ENCODE peak calls at places on chromosomes 2 and 18, in four cellular contexts. J, R, Q and Y are unnamed samples.
A peak's percentile ranks its signal among the peaks of the same experiment; 100 is the strongest.

GRCh38 chr2:230869691-230870543 is 5.2 kb downstream of the ITM2C start:
- DNase-seq in Q (no peak), R (no peak), J (no peak), Y (no peak)

GRCh38 chr18:73777356-73778051 is 370.1 kb downstream of the FBXO15 start:
- DNase-seq in R (no peak), Q (no peak), J (no peak), Y (no peak)

GRCh38 chr2:109353806-109354745 is 225.1 kb downstream of the SH3RF3 start:
- DNase-seq in R (no peak), J (no peak), Q (no peak), Y (no peak)

GRCh38 chr2:95382128-95382645 is 20.3 kb upstream of the FAHD2A start:
- DNase-seq in Q (no peak), R (no peak), J (no peak), Y (peak; percentile 63)

GRCh38 chr2:180761224-180761623 is 219.2 kb upstream of the UBE2E3 start:
- DNase-seq in J (no peak), R (no peak), Q (no peak), Y (no peak)

GRCh38 chr2:234880551-234881211 is 71.1 kb upstream of the SH3BP4 start:
- DNase-seq in R (no peak), J (no peak), Q (no peak), Y (no peak)

GRCh38 chr2:225556461-225556860 is 157.0 kb downstream of the NYAP2 start:
- DNase-seq in J (no peak), R (no peak), Q (no peak), Y (no peak)

GRCh38 chr2:231683292-231683898 is 24.9 kb upstream of the PTMA start:
- DNase-seq in Q (no peak), J (no peak), R (no peak), Y (no peak)

GRCh38 chr2:229642371-229642770 is 72.0 kb downstream of the DNER start:
- DNase-seq in J (no peak), R (no peak), Q (no peak), Y (no peak)

GRCh38 chr2:214310319-214310718 is 100.5 kb upstream of the VWC2L start:
- DNase-seq in J (no peak), Q (no peak), R (no peak), Y (no peak)

GRCh38 chr2:10400978-10401951 is 46.9 kb downstream of the ODC1 start:
- DNase-seq in R (no peak), J (no peak), Q (no peak), Y (no peak)

GRCh38 chr2:241680827-241681599 is 5.6 kb downstream of the DTYMK start:
- DNase-seq in J (no peak), R (no peak), Q (no peak), Y (no peak)

GRCh38 chr2:215784371-215784783 is 229.0 kb downstream of the MREG start:
- DNase-seq in R (no peak), Q (no peak), J (no peak), Y (no peak)

GRCh38 chr2:62150597-62151305 is 45.2 kb upstream of the B3GNT2 start:
- DNase-seq in Q (no peak), J (no peak), R (no peak), Y (no peak)

GRCh38 chr18:33616556-33616955 is 38.5 kb downstream of the ASXL3 start:
- DNase-seq in R (no peak), Q (no peak), J (no peak), Y (no peak)

GRCh38 chr2:217393585-217394032 is 533.7 kb upstream of the TNP1 start:
- DNase-seq in J (no peak), Q (no peak), R (no peak), Y (no peak)

GRCh38 chr2:177622516-177622915 is 229.9 kb downstream of the AGPS start:
- DNase-seq in J (no peak), Q (no peak), R (no peak), Y (no peak)
- TF ChIP-seq CTCF in J (no peak), Q (no peak), R (no peak), Y (no peak)

DNA sequence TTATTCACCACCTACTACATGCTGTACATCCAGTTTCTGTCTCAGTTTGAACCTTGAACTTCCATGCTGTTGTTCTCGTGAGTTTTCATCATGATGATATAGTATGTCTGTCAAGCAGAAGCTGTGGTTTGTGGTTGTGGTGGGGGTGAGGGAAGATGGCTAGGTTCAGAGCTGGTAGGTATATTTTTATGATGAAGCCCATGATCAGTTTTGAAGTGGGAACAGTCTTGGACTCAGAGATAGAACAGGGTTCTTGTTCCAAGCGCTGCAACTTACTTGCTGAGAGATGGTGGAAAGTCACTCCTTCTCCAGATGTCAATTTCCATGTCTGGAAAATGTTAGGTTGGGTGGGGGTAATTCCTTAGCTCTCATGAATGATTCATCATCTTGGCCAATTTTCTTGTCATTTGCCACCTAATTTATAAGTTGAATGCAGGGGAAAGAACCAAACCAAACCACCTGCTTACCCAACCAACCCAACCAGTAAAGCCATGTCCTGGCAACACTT is 21.6 kb downstream of the PMAIP1 start:
- DNase-seq in J (no peak), Q (peak; percentile 13), R (no peak), Y (no peak)
- H3K4me1 ChIP-seq in J (peaks cover 68% of the 10 kb centered on the region), Q (peaks cover 4% of the 10 kb centered on the region), R (peaks cover 11% of the 10 kb centered on the region), Y (peaks cover 2% of the 10 kb centered on the region)

GRCh38 chr2:16722677-16723076 is 57.0 kb upstream of the CYRIA start:
- DNase-seq in Q (no peak), J (no peak), R (no peak), Y (no peak)
- TF ChIP-seq CTCF in Q (no peak), J (no peak), R (no peak), Y (no peak)

DNA sequence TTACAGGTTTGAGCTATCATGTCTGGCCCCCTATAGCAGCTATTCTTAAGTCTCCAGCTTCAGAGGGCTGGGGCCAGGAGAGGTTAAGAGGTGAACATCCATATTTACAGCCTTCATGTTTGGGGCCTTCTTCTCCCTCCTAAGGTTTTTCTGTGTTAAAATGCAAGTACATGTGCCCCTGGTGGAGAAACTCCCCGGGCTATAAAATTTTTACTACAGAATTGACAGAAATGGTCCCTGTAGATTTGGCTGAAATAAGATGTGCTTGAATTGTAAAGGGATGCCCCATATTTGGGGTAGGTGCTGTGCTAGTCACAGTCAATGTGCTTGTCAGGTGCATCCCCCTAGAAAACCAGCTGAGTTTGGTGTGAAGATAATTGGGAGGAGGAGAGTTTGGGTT is 263.3 kb upstream of the CXCR4 start:
- DNase-seq in Q (no peak), R (no peak), J (no peak), Y (no peak)
- H3K4me1 ChIP-seq in Q (peaks cover 40% of the 10 kb centered on the region), R (no peaks in the 10 kb centered on the region), J (peaks cover 38% of the 10 kb centered on the region), Y (peaks cover 4% of the 10 kb centered on the region)

GRCh38 chr18:48667276-48668254 is 128.7 kb downstream of the CTIF start:
- DNase-seq in R (no peak), J (no peak), Q (no peak), Y (peak; percentile 43)

GRCh38 chr18:48669991-48670750 is 131.3 kb downstream of the CTIF start:
- DNase-seq in R (no peak), J (no peak), Q (no peak), Y (peak; percentile 32)

GRCh38 chr18:48669180-48669675 is 130.4 kb downstream of the CTIF start:
- DNase-seq in Q (no peak), R (no peak), J (no peak), Y (no peak)

GRCh38 chr18:48666613-48667012 is 127.8 kb downstream of the CTIF start:
- DNase-seq in Q (no peak), R (no peak), J (no peak), Y (peak; percentile 55)

GRCh38 chr18:48668466-48669179 is 129.8 kb downstream of the CTIF start:
- DNase-seq in R (no peak), Q (no peak), J (no peak), Y (peak; percentile 47)
- TF ChIP-seq CTCF in R (no peak), Q (no peak), J (no peak), Y (no peak)